ENCODE peak calls at places on chromosomes 4 and X, in nine cellular contexts. M is GM23248, C is colonic mucosa, P is body of pancreas, W is hepatocyte, F is MM.1S, N is OCI-LY7, V is left ventricle myocardium inferior, B is right atrium auricular region. Q is an unnamed sample.

GRCh38 chrX:41382699-41383645 is 49.0 kb downstream of the DDX3X start:
- DNase-seq in M (peak), C (peak), P (no peak), W (peak), F (no peak), N (no peak), V (no peak), B (no peak), Q (peak)

GRCh38 chr4:73440653-73441052 is 4.6 kb downstream of the AFP start:
- DNase-seq in M (no peak), C (no peak), P (no peak), W (no peak), F (no peak), N (no peak), V (no peak), B (no peak), Q (no peak)

GRCh38 chr4:76753814-76754213 is 144.1 kb downstream of the SOWAHB start:
- DNase-seq in M (peak), C (no peak), P (no peak), W (peak), F (no peak), N (no peak), V (no peak), B (no peak), Q (peak)

GRCh38 chrX:13487731-13488505 is 81.5 kb upstream of the EGFL6 start:
- DNase-seq in M (peak), C (peak), P (peak), W (peak), F (peak), N (peak), V (no peak), B (no peak), Q (peak)

GRCh38 chrX:10755477-10756334 is 135.3 kb upstream of the MID1 start:
- DNase-seq in M (peak), C (no peak), P (peak), W (peak), F (no peak), N (no peak), V (no peak), B (no peak), Q (peak)

GRCh38 chrX:73563740-73564073 is 710 bp downstream of the CHIC1 start:
- DNase-seq in M (no peak), C (no peak), P (no peak), W (no peak), F (peak), N (no peak), V (no peak), B (no peak), Q (no peak)

GRCh38 chrX:74535633-74536141 is 78.7 kb downstream of the RLIM start:
- DNase-seq in M (peak), C (peak), P (peak), W (peak), F (peak), N (no peak), V (peak), B (peak), Q (peak)

GRCh38 chr4:152169666-152170065 is 366.2 kb downstream of the FBXW7 start:
- DNase-seq in M (no peak), C (no peak), P (no peak), W (no peak), F (no peak), N (no peak), V (no peak), B (no peak), Q (no peak)

GRCh38 chrX:122565952-122566351 is 618.1 kb upstream of the GRIA3 start:
- DNase-seq in M (peak), C (no peak), P (peak), W (peak), F (no peak), N (no peak), V (peak), B (no peak), Q (no peak)

GRCh38 chr4:137536789-137537561 is 4.7 kb upstream of the PCDH18 start:
- DNase-seq in M (no peak), C (no peak), P (no peak), W (no peak), F (no peak), N (no peak), V (no peak), B (no peak), Q (no peak)

GRCh38 chr4:87806520-87806919 is 7.2 kb downstream of the IBSP start:
- DNase-seq in M (peak), C (no peak), P (no peak), W (no peak), F (no peak), N (no peak), V (no peak), B (no peak), Q (no peak)

GRCh38 chr4:79700356-79700755 is 292.3 kb upstream of the GK2 start:
- DNase-seq in M (peak), C (no peak), P (no peak), W (no peak), F (no peak), N (no peak), V (no peak), B (no peak), Q (no peak)

GRCh38 chr4:127783026-127783769 is 1.1 kb downstream of the HSPA4L start:
- DNase-seq in M (peak), C (peak), P (peak), W (peak), F (peak), N (no peak), V (peak), B (peak), Q (peak)

GRCh38 chrX:132749406-132749805 is 209.0 kb downstream of the HS6ST2 start:
- DNase-seq in M (no peak), C (no peak), P (no peak), W (no peak), F (no peak), N (no peak), V (no peak), B (no peak), Q (no peak)

GRCh38 chrX:56765816-56766553 is 36.9 kb downstream of the NBDY start:
- DNase-seq in M (peak), C (peak), P (no peak), W (no peak), F (peak), N (peak), V (no peak), B (peak), Q (no peak)

GRCh38 chrX:17161991-17162390 is 213.0 kb upstream of the NHS start:
- DNase-seq in M (no peak), C (no peak), P (no peak), W (no peak), F (no peak), N (no peak), V (no peak), B (no peak), Q (no peak)

GRCh38 chr4:133513891-133514290 is 364.8 kb downstream of the PCDH10 start:
- DNase-seq in M (no peak), C (no peak), P (no peak), W (no peak), F (no peak), N (no peak), V (no peak), B (no peak), Q (no peak)

GRCh38 chr4:2824329-2825183 is 19.1 kb upstream of the ADD1 start:
- DNase-seq in M (no peak), C (no peak), P (no peak), W (no peak), F (no peak), N (no peak), V (peak), B (no peak), Q (no peak)

GRCh38 chr4:128285085-128286023 is 2.3 kb downstream of the PGRMC2 start:
- DNase-seq in M (peak), C (peak), P (peak), W (peak), F (no peak), N (no peak), V (no peak), B (no peak), Q (peak)

GRCh38 chr4:142565771-142566170 is 280.3 kb downstream of the INPP4B start:
- DNase-seq in M (no peak), C (no peak), P (no peak), W (no peak), F (no peak), N (no peak), V (no peak), B (no peak), Q (no peak)

GRCh38 chr4:88409789-88410188 is 31.1 kb downstream of the HERC6 start:
- DNase-seq in M (no peak), C (no peak), P (no peak), W (no peak), F (no peak), N (no peak), V (no peak), B (no peak), Q (no peak)

GRCh38 chr4:40613456-40613855 is 16.2 kb downstream of the RBM47 start:
- DNase-seq in M (peak), C (no peak), P (no peak), W (no peak), F (no peak), N (no peak), V (no peak), B (no peak), Q (no peak)

GRCh38 chrX:150856101-150856500 is 42.4 kb downstream of the CD99L2 start:
- DNase-seq in M (peak), C (no peak), P (no peak), W (no peak), F (no peak), N (no peak), V (no peak), B (no peak), Q (peak)

GRCh38 chrX:119235872-119236598 is at the start of gene PGRMC1:
- DNase-seq in M (peak), C (peak), P (peak), W (peak), F (peak), N (peak), V (peak), B (peak), Q (peak)

GRCh38 chr4:59122626-59123025 is 2012.4 kb upstream of the IGFBP7 start:
- DNase-seq in M (no peak), C (no peak), P (no peak), W (no peak), F (no peak), N (no peak), V (no peak), B (no peak), Q (no peak)

GRCh38 chr4:123120473-123120872 is 198.1 kb upstream of the NUDT6 start:
- DNase-seq in M (peak), C (no peak), P (no peak), W (no peak), F (no peak), N (no peak), V (no peak), B (no peak), Q (no peak)

GRCh38 chr4:37767019-37767418 is 59.5 kb upstream of the PGM2 start:
- DNase-seq in M (no peak), C (no peak), P (no peak), W (no peak), F (no peak), N (no peak), V (no peak), B (no peak), Q (no peak)

GRCh38 chr4:162782778-162783507 is 383.7 kb downstream of the NAF1 start:
- DNase-seq in M (no peak), C (no peak), P (no peak), W (no peak), F (no peak), N (no peak), V (no peak), B (no peak), Q (no peak)

GRCh38 chrX:103248553-103248952 is 6.4 kb downstream of the TCEAL8 start:
- DNase-seq in M (peak), C (no peak), P (peak), W (no peak), F (no peak), N (peak), V (no peak), B (no peak), Q (peak)

GRCh38 chr4:1288786-1289185 is 905 bp upstream of the MAEA start:
- DNase-seq in M (peak), C (peak), P (no peak), W (no peak), F (no peak), N (no peak), V (no peak), B (no peak), Q (no peak)

GRCh38 chrX:8455600-8455999 is 9.0 kb upstream of the VCX3B start:
- DNase-seq in M (no peak), C (no peak), P (no peak), W (no peak), F (no peak), N (no peak), V (no peak), B (no peak), Q (no peak)

GRCh38 chr4:122758033-122758432 is 25.5 kb downstream of the BBS12 start:
- DNase-seq in M (peak), C (no peak), P (no peak), W (peak), F (peak), N (peak), V (no peak), B (no peak), Q (peak)

GRCh38 chr4:19158451-19158850 is 1093.3 kb upstream of the SLIT2 start:
- DNase-seq in M (no peak), C (no peak), P (no peak), W (no peak), F (no peak), N (no peak), V (no peak), B (no peak), Q (no peak)

GRCh38 chrX:84168095-84168494 is 19.9 kb downstream of the RPS6KA6 start:
- DNase-seq in M (peak), C (no peak), P (no peak), W (no peak), F (no peak), N (no peak), V (no peak), B (no peak), Q (no peak)

GRCh38 chr4:137531951-137532868 is at the start of gene PCDH18:
- DNase-seq in M (peak), C (peak), P (peak), W (peak), F (peak), N (no peak), V (peak), B (peak), Q (peak)

GRCh38 chrX:84501798-84502628 is at the start of gene HDX:
- DNase-seq in M (peak), C (peak), P (peak), W (peak), F (peak), N (no peak), V (peak), B (peak), Q (peak)

DNA sequence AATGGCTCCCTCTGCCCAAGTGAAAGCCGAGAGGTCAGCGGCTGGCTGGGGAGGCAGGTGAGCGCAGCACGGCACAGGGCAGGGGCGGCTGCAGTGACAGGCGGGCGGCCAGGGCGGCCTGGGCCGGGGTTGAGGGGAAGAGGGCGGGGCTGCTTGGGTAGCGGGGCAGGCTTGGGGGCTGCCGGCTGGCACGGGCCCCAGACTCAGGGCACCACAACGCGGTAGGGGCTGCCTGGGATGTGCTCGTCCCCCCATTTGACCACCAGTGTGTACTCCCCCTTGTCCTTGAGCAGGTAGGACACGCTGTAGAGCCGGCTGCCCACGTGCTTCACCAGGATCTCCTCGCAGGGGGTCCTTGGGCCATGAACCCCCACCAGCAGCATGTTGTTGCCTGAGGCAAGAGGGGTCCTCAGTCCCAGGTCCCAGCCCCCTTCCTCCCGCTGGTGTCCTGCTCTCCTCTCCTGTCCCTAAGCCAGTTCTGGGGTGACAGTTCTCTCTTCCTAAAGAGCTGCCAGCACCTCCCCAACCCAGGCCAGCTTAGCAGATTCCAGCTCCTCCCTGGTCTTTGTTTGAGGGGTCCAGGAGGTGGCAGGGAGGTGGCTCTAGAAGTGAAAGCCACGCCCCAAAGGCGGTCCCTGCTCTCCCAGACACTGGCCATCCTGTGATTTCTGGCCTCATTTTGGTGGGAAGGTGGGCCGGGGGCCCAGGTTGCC is 25.6 kb downstream of the FLNA start:
- DNase-seq in M (no peak), C (no peak), P (no peak), W (no peak), F (no peak), N (no peak), V (no peak), B (no peak), Q (peak)
- H3K27ac ChIP-seq in M (peak), C (no peak), P (no peak), W (no peak), F (no peak), N (no peak), V (peak), B (no peak), Q (peak)

GRCh38 chr4:174928174-174928573 is 10.0 kb downstream of the ADAM29 start:
- DNase-seq in M (no peak), C (no peak), P (no peak), W (no peak), F (peak), N (peak), V (no peak), B (no peak), Q (no peak)

GRCh38 chr4:174926958-174927357 is 8.8 kb downstream of the ADAM29 start:
- DNase-seq in M (no peak), C (no peak), P (no peak), W (no peak), F (no peak), N (peak), V (no peak), B (no peak), Q (no peak)

GRCh38 chr4:174930895-174931294 is 12.7 kb downstream of the ADAM29 start:
- DNase-seq in M (no peak), C (no peak), P (no peak), W (no peak), F (no peak), N (peak), V (no peak), B (no peak), Q (no peak)

GRCh38 chr4:174929346-174929745 is 11.2 kb downstream of the ADAM29 start:
- DNase-seq in M (no peak), C (no peak), P (no peak), W (no peak), F (no peak), N (peak), V (no peak), B (no peak), Q (no peak)

DNA sequence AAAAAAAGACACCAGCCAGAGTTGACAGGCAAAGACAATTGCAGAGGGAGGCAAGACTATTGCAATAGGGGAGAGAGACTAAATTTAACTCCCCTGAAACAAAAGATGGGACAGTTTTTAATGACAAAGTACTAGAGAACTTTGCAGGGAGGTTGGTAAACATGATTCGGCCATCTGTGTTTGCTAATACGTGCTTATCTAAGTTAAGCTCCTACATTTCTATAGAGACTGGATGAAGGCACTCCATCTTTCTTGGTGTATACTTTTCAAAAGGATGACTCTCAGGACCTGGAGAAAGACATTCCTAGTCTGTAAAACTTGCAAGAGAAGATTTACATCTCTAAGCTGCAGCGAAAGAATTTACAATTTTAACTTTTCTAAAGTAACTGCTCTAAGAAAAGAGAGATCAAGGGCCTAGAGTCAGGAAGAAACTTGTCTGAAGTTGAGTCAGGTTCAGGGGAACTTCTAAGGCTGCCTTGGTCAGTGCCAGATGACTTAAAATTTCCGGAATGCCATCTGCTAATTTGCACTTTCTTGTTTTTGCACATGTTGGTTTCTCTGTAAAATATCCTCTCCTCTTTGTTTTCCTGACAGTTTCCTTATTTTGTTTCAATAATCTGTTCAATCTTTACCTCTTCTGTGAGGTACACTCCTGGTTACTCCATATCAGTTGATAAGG is 10.6 kb downstream of the ADAM29 start:
- DNase-seq in M (no peak), C (no peak), P (no peak), W (no peak), F (no peak), N (peak), V (no peak), B (no peak), Q (no peak)
- H3K4me3 ChIP-seq in M (no peak), C (no peak), P (no peak), W (no peak), F (no peak), N (peak), V (no peak), B (no peak), Q (no peak)

GRCh38 chr4:8318509-8318908 is 49.0 kb downstream of the HTRA3 start:
- DNase-seq in M (no peak), C (no peak), P (no peak), W (no peak), F (no peak), N (no peak), V (no peak), B (peak), Q (no peak)
- H3K27ac ChIP-seq in M (no peak), C (no peak), P (no peak), W (no peak), F (no peak), N (no peak), V (peak), B (peak), Q (peak)

DNA sequence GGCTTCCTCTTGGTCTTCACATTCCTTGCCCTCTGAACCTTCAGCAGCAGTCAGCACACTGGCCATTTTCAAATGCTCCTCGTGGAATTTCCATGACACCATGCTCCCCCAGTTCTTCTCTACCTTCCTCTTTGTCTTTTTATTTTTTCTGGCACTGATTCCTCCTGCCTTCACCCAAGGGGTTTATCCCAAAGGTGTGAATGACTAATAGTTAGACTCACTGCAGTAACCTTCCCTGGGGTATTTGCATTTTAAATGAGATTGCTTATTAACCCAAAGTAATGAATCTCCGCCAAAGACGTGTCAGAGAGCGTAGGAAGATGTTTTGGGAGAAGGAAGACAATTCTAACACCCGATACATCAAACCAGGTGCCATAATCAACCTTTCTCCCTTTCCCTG is 36.2 kb downstream of the CD40LG start:
- DNase-seq in M (no peak), C (no peak), P (no peak), W (no peak), F (no peak), N (no peak), V (no peak), B (no peak), Q (no peak)
- H3K4me3 ChIP-seq in M (no peak), C (no peak), P (no peak), W (no peak), F (no peak), N (no peak), V (no peak), B (no peak), Q (no peak)

Q was measured in cardiac muscle cell.